ENCODE peak calls at places on chromosomes 11 and 22, in nine cellular contexts. W is AG10803; X is KBM-7; L is neuronal stem cell; J is NCI-H2029 treated with DMSO at 0.1 percent for 48 hours; V is stimulated activated CD4-positive, alpha-beta T cell treated with anti-CD3 and anti-CD28 coated beads, Interleukin-1b, Interleukin-23, amount 100 ng/mL, for 1 hour; F is T-cell; S is activated CD8-positive, alpha-beta memory T cell treated with anti-CD3 and anti-CD28 coated beads, Interleukin-2, amount 50 U/mL, for 4 hours; T is GDM1. N is an unnamed sample.

GRCh38 chr11:127056338-127056971 is 55.9 kb upstream of the KIRREL3 start:
- DNase-seq in W (no peak), X (no peak), L (no peak), J (no peak), V (no peak), F (no peak), S (no peak), T (no peak), N (peak)

GRCh38 chr11:4825132-4825531 is 4.0 kb downstream of the OR51F2 start:
- DNase-seq in W (no peak), X (no peak), L (no peak), J (no peak), V (no peak), F (no peak), S (no peak), T (no peak), N (no peak)

GRCh38 chr22:39524089-39524752 is 3.9 kb downstream of the ATF4 start:
- DNase-seq in W (no peak), X (no peak), L (no peak), J (no peak), V (no peak), F (no peak), S (no peak), T (no peak), N (no peak)

GRCh38 chr11:46743693-46744339 is 24.8 kb downstream of the F2 start:
- DNase-seq in W (no peak), X (no peak), L (no peak), J (no peak), V (no peak), F (no peak), S (no peak), T (no peak), N (no peak)

GRCh38 chr11:665707-666281 is 28.7 kb downstream of the DRD4 start:
- DNase-seq in W (peak), X (no peak), L (no peak), J (no peak), V (no peak), F (no peak), S (no peak), T (no peak), N (no peak)

GRCh38 chr11:78808903-78809302 is 234.2 kb upstream of the NARS2 start:
- DNase-seq in W (no peak), X (no peak), L (no peak), J (no peak), V (no peak), F (no peak), S (no peak), T (no peak), N (no peak)

GRCh38 chr22:23551385-23551784 is 28.7 kb downstream of the IGLL1 start:
- DNase-seq in W (no peak), X (no peak), L (no peak), J (no peak), V (no peak), F (no peak), S (no peak), T (no peak), N (no peak)

GRCh38 chr11:70326365-70326803 is 55.9 kb downstream of the PPFIA1 start:
- DNase-seq in W (peak), X (no peak), L (no peak), J (no peak), V (no peak), F (no peak), S (no peak), T (no peak), N (no peak)

GRCh38 chr11:33309118-33309517 is 51.9 kb downstream of the HIPK3 start:
- DNase-seq in W (no peak), X (no peak), L (no peak), J (no peak), V (no peak), F (no peak), S (no peak), T (no peak), N (no peak)

GRCh38 chr11:116310215-116310614 is 462.6 kb downstream of the BUD13 start:
- DNase-seq in W (peak), X (no peak), L (no peak), J (no peak), V (no peak), F (no peak), S (no peak), T (no peak), N (no peak)

GRCh38 chr22:36732609-36733008 is 29.1 kb upstream of the CACNG2 start:
- DNase-seq in W (no peak), X (no peak), L (no peak), J (no peak), V (no peak), F (no peak), S (no peak), T (no peak), N (no peak)

GRCh38 chr11:111652184-111652583 is 49.9 kb downstream of the SIK2 start:
- DNase-seq in W (peak), X (no peak), L (no peak), J (no peak), V (no peak), F (no peak), S (no peak), T (no peak), N (no peak)